ENCODE peak calls at places on chromosomes 3 and 15, in nine cellular contexts. O, G, M, E, B, U, X, R and Y are unnamed samples.

GRCh38 chr15:68823561-68823960 is 2.9 kb upstream of the ANP32A start:
- DNase-seq in O (no peak), G (no peak), M (no peak), E (no peak), B (no peak), U (no peak), X (no peak), R (no peak), Y (no peak)

GRCh38 chr3:185270262-185270955 is 16.6 kb upstream of the EHHADH start:
- DNase-seq in O (peak; percentile 41), G (peak; percentile 34), M (peak; percentile 71), E (no peak), B (no peak), U (peak; percentile 33), X (no peak), R (no peak), Y (no peak)

GRCh38 chr3:71217640-71218222 is 365.8 kb downstream of the FOXP1 start:
- DNase-seq in O (no peak), G (no peak), M (no peak), E (no peak), B (no peak), U (no peak), X (no peak), R (no peak), Y (no peak)

GRCh38 chr3:130892759-130893239 is 1.1 kb upstream of the ATP2C1 start:
- DNase-seq in O (peak; percentile 81), G (peak; percentile 74), M (peak; percentile 68), E (peak; percentile 76), B (peak; percentile 68), U (peak; percentile 88), X (peak; percentile 73), R (peak; percentile 54), Y (no peak)

GRCh38 chr3:32323605-32324004 is 68.0 kb upstream of the CMTM7 start:
- DNase-seq in O (no peak), G (no peak), M (no peak), E (no peak), B (no peak), U (no peak), X (no peak), R (no peak), Y (no peak)

GRCh38 chr3:40585381-40586016 is 60.7 kb downstream of the ZNF621 start:
- DNase-seq in O (no peak), G (no peak), M (no peak), E (no peak), B (no peak), U (no peak), X (no peak), R (no peak), Y (no peak)

GRCh38 chr15:90336705-90337141 is 15.4 kb upstream of the ZNF774 start:
- DNase-seq in O (peak; percentile 40), G (peak; percentile 73), M (no peak), E (no peak), B (no peak), U (peak; percentile 41), X (no peak), R (no peak), Y (no peak)

GRCh38 chr3:13353936-13354542 is 66.1 kb downstream of the NUP210 start:
- DNase-seq in O (peak; percentile 28), G (no peak), M (peak; percentile 66), E (no peak), B (no peak), U (no peak), X (no peak), R (no peak), Y (no peak)

GRCh38 chr15:52252781-52253180 is 42.8 kb downstream of the MYO5C start:
- DNase-seq in O (peak; percentile 96), G (peak; percentile 91), M (no peak), E (no peak), B (no peak), U (peak; percentile 90), X (no peak), R (peak; percentile 80), Y (no peak)

GRCh38 chr3:168071535-168071934 is 24.2 kb downstream of the GOLIM4 start:
- DNase-seq in O (peak; percentile 96), G (peak; percentile 78), M (no peak), E (no peak), B (no peak), U (peak; percentile 71), X (no peak), R (peak; percentile 66), Y (no peak)

GRCh38 chr15:69652906-69653305 is 200.3 kb downstream of the RPLP1 start:
- DNase-seq in O (no peak), G (no peak), M (no peak), E (no peak), B (no peak), U (peak; percentile 1), X (no peak), R (no peak), Y (peak; percentile 20)

GRCh38 chr15:60797444-60798040 is 318.6 kb upstream of the ICE2 start:
- DNase-seq in O (peak; percentile 52), G (no peak), M (no peak), E (no peak), B (no peak), U (no peak), X (no peak), R (peak; percentile 45), Y (no peak)

GRCh38 chr3:10602769-10603768 is 97.7 kb upstream of the ATP2B2 start:
- DNase-seq in O (no peak), G (no peak), M (no peak), E (no peak), B (no peak), U (no peak), X (peak; percentile 74), R (no peak), Y (no peak)

GRCh38 chr3:189641776-189642175 is 10.6 kb downstream of the TP63 start:
- DNase-seq in O (no peak), G (peak; percentile 42), M (no peak), E (no peak), B (no peak), U (no peak), X (no peak), R (no peak), Y (no peak)

GRCh38 chr3:33058780-33059179 is 38.2 kb downstream of the GLB1 start:
- DNase-seq in O (no peak), G (no peak), M (no peak), E (no peak), B (no peak), U (no peak), X (no peak), R (no peak), Y (no peak)

GRCh38 chr3:197234947-197235914 is 63.2 kb downstream of the DLG1 start:
- DNase-seq in O (no peak), G (no peak), M (no peak), E (no peak), B (no peak), U (peak; percentile 25), X (no peak), R (no peak), Y (no peak)

GRCh38 chr15:27850050-27850449 is 249.1 kb downstream of the OCA2 start:
- DNase-seq in O (no peak), G (no peak), M (no peak), E (no peak), B (no peak), U (no peak), X (no peak), R (no peak), Y (no peak)

GRCh38 chr15:77025941-77026411 is 31.1 kb downstream of the PSTPIP1 start:
- DNase-seq in O (no peak), G (no peak), M (peak; percentile 21), E (no peak), B (peak; percentile 11), U (no peak), X (no peak), R (no peak), Y (peak; percentile 43)

GRCh38 chr3:71583569-71584215 is at the start of gene FOXP1:
- DNase-seq in O (peak; percentile 83), G (no peak), M (peak; percentile 82), E (no peak), B (peak; percentile 78), U (peak; percentile 70), X (peak; percentile 61), R (no peak), Y (peak; percentile 75)

GRCh38 chr3:54859204-54859603 is 68.7 kb downstream of the LRTM1 start:
- DNase-seq in O (peak; percentile 41), G (peak; percentile 29), M (no peak), E (no peak), B (no peak), U (peak; percentile 66), X (no peak), R (no peak), Y (no peak)

GRCh38 chr3:56914646-56915045 is 112.9 kb upstream of the ARHGEF3 start:
- DNase-seq in O (no peak), G (no peak), M (no peak), E (no peak), B (no peak), U (no peak), X (no peak), R (no peak), Y (no peak)

GRCh38 chr3:194503101-194503531 is 16.3 kb upstream of the ATP13A3 start:
- DNase-seq in O (peak; percentile 50), G (no peak), M (no peak), E (no peak), B (no peak), U (peak; percentile 73), X (no peak), R (no peak), Y (no peak)

GRCh38 chr3:116391296-116392201 is 53.7 kb downstream of the LSAMP start:
- DNase-seq in O (no peak), G (no peak), M (peak; percentile 6), E (no peak), B (no peak), U (no peak), X (no peak), R (no peak), Y (no peak)

GRCh38 chr3:42666022-42666421 is 12.5 kb downstream of the ZBTB47 start:
- DNase-seq in O (no peak), G (no peak), M (peak; percentile 43), E (no peak), B (no peak), U (no peak), X (no peak), R (no peak), Y (no peak)

GRCh38 chr3:42581400-42581708 is 413 bp downstream of the SEC22C start:
- DNase-seq in O (no peak), G (no peak), M (no peak), E (no peak), B (no peak), U (peak; percentile 31), X (no peak), R (no peak), Y (no peak)